ENCODE peak calls at places on chromosomes 16 and 17, in four cellular contexts. T, Z, Y and S are unnamed samples. For H3K4me1, the result is how much of the 10 kb centered on the place peaks cover.

GRCh38 chr17:80558046-80558445 is 13.4 kb downstream of the RPTOR start:
- DNase-seq in T (no peak), Y (no peak), Z (no peak), S (no peak)

GRCh38 chr17:36474571-36474970 is 11.9 kb upstream of the ZNHIT3 start:
- DNase-seq in T (no peak), Z (no peak), Y (no peak), S (no peak)

GRCh38 chr17:15343749-15344148 is 2.4 kb upstream of the TEKT3 start:
- DNase-seq in Y (no peak), Z (peak), T (no peak), S (no peak)

GRCh38 chr16:67860589-67861398 is 12.1 kb upstream of the EDC4 start:
- DNase-seq in Y (no peak), T (no peak), Z (no peak), S (no peak)

GRCh38 chr16:5228369-5228768 is 130.8 kb upstream of the EEF2KMT start:
- DNase-seq in Y (no peak), T (peak), Z (no peak), S (no peak)

GRCh38 chr16:64469906-64470702 is 651.8 kb downstream of the CDH11 start:
- DNase-seq in T (no peak), Y (peak), Z (no peak), S (no peak)

GRCh38 chr17:73646409-73647305 is 2.4 kb upstream of the SDK2 start:
- DNase-seq in Y (no peak), Z (no peak), T (no peak), S (no peak)

GRCh38 chr16:8828541-8829165 is 31.0 kb downstream of the PMM2 start:
- DNase-seq in Y (no peak), Z (no peak), T (no peak), S (no peak)

GRCh38 chr16:50666658-50667496 is 14.2 kb downstream of the SNX20 start:
- DNase-seq in Y (no peak), T (no peak), Z (no peak), S (no peak)

DNA sequence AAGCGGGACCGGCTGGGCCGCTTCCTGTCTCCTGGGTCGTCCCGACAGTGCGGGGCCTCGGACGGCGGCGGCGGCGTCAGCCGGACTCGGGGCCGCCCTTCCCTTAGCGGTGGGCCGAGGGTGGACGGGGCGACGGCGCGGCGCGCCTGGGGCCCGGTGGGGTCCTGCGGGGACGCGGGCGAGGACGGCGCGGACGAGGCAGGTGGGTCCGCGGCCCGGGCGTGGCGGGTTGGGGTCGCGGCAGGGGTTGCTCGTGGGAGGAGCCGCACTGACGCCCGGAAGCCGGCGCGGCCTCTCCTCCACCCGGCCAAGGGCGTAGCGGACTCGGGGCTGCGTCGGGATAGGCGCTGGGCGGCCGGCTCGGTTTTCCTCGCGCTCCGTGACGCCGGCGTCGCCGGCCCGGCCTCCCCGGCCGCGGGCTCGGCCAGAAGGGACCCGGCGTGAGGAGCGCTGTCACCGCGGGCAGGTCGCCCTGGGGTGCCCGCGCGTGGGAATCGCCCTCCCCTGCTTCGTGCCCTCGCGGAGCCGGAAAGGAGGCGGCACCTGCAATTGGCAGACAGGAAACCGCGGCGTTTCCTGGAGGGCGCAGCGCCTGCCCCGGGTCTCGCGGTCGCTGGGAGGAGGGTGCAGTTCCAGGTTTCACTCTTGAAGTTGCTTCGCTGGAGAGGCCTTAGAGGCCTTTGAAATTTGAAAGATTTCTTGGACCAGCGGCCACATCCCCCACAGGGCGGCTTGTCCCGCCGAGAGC is 481 bp downstream of the ZNF276 start:
- DNase-seq in T (no peak), Y (peak), Z (no peak), S (peak)
- TF ChIP-seq POLR2A in T (no peak), Y (no peak), Z (no peak), S (no peak)

GRCh38 chr17:78718575-78719209 is 63.4 kb downstream of the CYTH1 start:
- DNase-seq in Y (no peak), T (no peak), Z (no peak), S (no peak)
- H3K4me1 ChIP-seq in Y (half or more), T (half or more), Z (under half), S (under half)

GRCh38 chr16:70575376-70575775 is 51.8 kb downstream of the SF3B3 start:
- DNase-seq in Y (no peak), T (no peak), Z (no peak), S (no peak)
- TF ChIP-seq POLR2A in Y (no peak), T (no peak), Z (no peak), S (no peak)

GRCh38 chr17:57578608-57578990 is 166.5 kb downstream of the CCDC182 start:
- DNase-seq in T (no peak), Y (no peak), Z (no peak), S (no peak)
- H3K4me1 ChIP-seq in T (under half), Y (under half), Z (under half), S (under half)